ENCODE peak calls at places on chromosomes 7 and 10, in eight cellular contexts. B is stimulated activated CD4-positive, alpha-beta T cell treated with anti-CD3 and anti-CD28 coated beads, TNF-alpha, amount 100 ng/mL, for 48 hours; I is HTR-8/SVneo; Q is RKO; Z is body of pancreas; G is LoVo; O is retina; E is midbrain. Y is an unnamed sample.

GRCh38 chr10:84540022-84540616 is 211.7 kb downstream of the CCSER2 start:
- DNase-seq in Q (peak), B (no peak), I (peak), G (peak), O (no peak), E (no peak), Z (no peak), Y (peak)

GRCh38 chr10:103576862-103577261 is 83.4 kb downstream of the NEURL1 start:
- DNase-seq in B (no peak), G (no peak), O (no peak), Z (peak), Q (no peak), E (no peak), I (no peak), Y (no peak)

GRCh38 chr7:35707422-35707821 is 12.5 kb upstream of the HERPUD2 start:
- DNase-seq in E (no peak), I (no peak), B (no peak), O (no peak), Z (no peak), Q (peak), G (no peak), Y (no peak)

GRCh38 chr7:44398506-44398905 is 73.1 kb upstream of the CAMK2B start:
- DNase-seq in I (no peak), Z (peak), B (no peak), Q (no peak), O (no peak), E (no peak), G (no peak), Y (no peak)

GRCh38 chr10:110529596-110530011 is 31.9 kb downstream of the DUSP5 start:
- DNase-seq in G (no peak), Q (peak), B (no peak), Z (no peak), E (no peak), I (no peak), O (no peak), Y (no peak)

GRCh38 chr10:125977206-125977605 is 80.8 kb downstream of the FANK1 start:
- DNase-seq in G (no peak), I (no peak), E (no peak), O (no peak), Q (no peak), Z (no peak), B (no peak), Y (peak)

GRCh38 chr10:123443924-123444323 is 222.2 kb upstream of the GPR26 start:
- DNase-seq in I (no peak), E (no peak), B (no peak), O (no peak), G (no peak), Z (no peak), Q (no peak), Y (no peak)

GRCh38 chr7:51234139-51234538 is 82.5 kb downstream of the COBL start:
- DNase-seq in I (no peak), Q (no peak), B (no peak), O (peak), G (no peak), Z (no peak), E (no peak), Y (no peak)

GRCh38 chr10:75029874-75030273 is 81.6 kb upstream of the SAMD8 start:
- DNase-seq in Z (no peak), I (no peak), E (no peak), O (no peak), Q (no peak), G (no peak), B (no peak), Y (no peak)

GRCh38 chr10:3471927-3472704 is 299.5 kb upstream of the PITRM1 start:
- DNase-seq in Q (no peak), O (peak), Z (no peak), I (no peak), E (peak), G (peak), B (no peak), Y (peak)

GRCh38 chr10:44300666-44301649 is 83.9 kb downstream of the CXCL12 start:
- DNase-seq in E (no peak), B (no peak), Z (peak), I (peak), Q (peak), G (peak), O (peak), Y (peak)

GRCh38 chr7:117458977-117459583 is 20.7 kb upstream of the CFTR start:
- DNase-seq in E (peak), I (peak), Q (peak), Z (no peak), G (peak), O (no peak), B (no peak), Y (peak)

GRCh38 chr7:142438235-142438922 is 180.5 kb upstream of the PRSS58 start:
- DNase-seq in G (no peak), Z (peak), E (peak), B (no peak), O (no peak), Q (peak), I (no peak), Y (peak)

GRCh38 chr10:6044060-6044459 is 18.1 kb downstream of the IL2RA start:
- DNase-seq in I (no peak), Q (no peak), G (no peak), E (no peak), B (no peak), Z (no peak), O (no peak), Y (no peak)

GRCh38 chr10:22681783-22682183 is 32.6 kb downstream of the PIP4K2A start:
- DNase-seq in I (peak), Q (peak), E (no peak), B (peak), Z (peak), O (no peak), G (peak), Y (no peak)

GRCh38 chr7:8284606-8285005 is 22.6 kb upstream of the ICA1 start:
- DNase-seq in G (no peak), I (no peak), Z (peak), E (no peak), O (no peak), Q (no peak), B (no peak), Y (no peak)

GRCh38 chr10:128963246-128964099 is 503.6 kb upstream of the MGMT start:
- DNase-seq in Q (no peak), B (no peak), E (no peak), G (no peak), O (no peak), Z (no peak), I (no peak), Y (no peak)

GRCh38 chr10:18162021-18162631 is 21.9 kb downstream of the CACNB2 start:
- DNase-seq in G (no peak), Q (no peak), I (no peak), Z (peak), E (no peak), B (no peak), O (no peak), Y (no peak)

GRCh38 chr7:128919241-128919640 is 8.7 kb upstream of the KCP start:
- DNase-seq in O (no peak), Q (no peak), I (no peak), B (no peak), G (no peak), E (no peak), Z (no peak), Y (no peak)

GRCh38 chr10:127736915-127737562 is at the start of gene FOXI2:
- DNase-seq in B (no peak), G (no peak), E (no peak), Q (no peak), O (peak), I (no peak), Z (no peak), Y (no peak)

GRCh38 chr10:43086321-43086942 is 9.6 kb downstream of the RET start:
- DNase-seq in B (no peak), G (no peak), Q (no peak), Z (no peak), E (no peak), I (no peak), O (peak), Y (no peak)

GRCh38 chr10:4701016-4701415 is 125.0 kb upstream of the AKR1E2 start:
- DNase-seq in O (no peak), I (no peak), Q (no peak), B (no peak), Z (no peak), G (no peak), E (no peak), Y (no peak)

GRCh38 chr7:43038229-43038628 is 74.2 kb upstream of the HECW1 start:
- DNase-seq in G (no peak), B (no peak), I (no peak), Z (no peak), O (no peak), E (no peak), Q (peak), Y (no peak)

GRCh38 chr10:8039323-8039922 is 15.1 kb upstream of the GATA3 start:
- DNase-seq in Z (no peak), Q (no peak), O (peak), E (no peak), I (no peak), G (no peak), B (no peak), Y (no peak)

GRCh38 chr7:50265968-50266694 is 38.4 kb upstream of the IKZF1 start:
- DNase-seq in O (no peak), Q (no peak), G (no peak), Z (no peak), I (no peak), B (no peak), E (no peak), Y (no peak)

Y was measured in SK-MEL-5.